ENCODE peak calls at places on chromosomes 3 and 15, in nine cellular contexts. A is A549, W is HCT116, M is SK-N-SH, Q is GM12878, F is Panc1, U is HepG2, K is K562, B is GM23338. Z is an unnamed sample.

GRCh38 chr15:35141743-35142356 is 56.8 kb upstream of the NANOGP8 start:
- DNase-seq in W (no peak), B (no peak), F (no peak), Q (no peak), M (no peak), K (no peak), U (peak; percentile 0), A (peak; percentile 55), Z (no peak)

GRCh38 chr3:111769110-111769509 is 90.0 kb upstream of the PHLDB2 start:
- DNase-seq in Q (no peak), F (no peak), B (no peak), U (peak; percentile 67), K (no peak), A (no peak), M (no peak), W (no peak), Z (no peak)

GRCh38 chr3:187281191-187281714 is 10.3 kb downstream of the MASP1 start:
- DNase-seq in W (no peak), K (no peak), B (peak; percentile 50), Q (no peak), M (no peak), A (no peak), F (no peak), U (no peak), Z (no peak)

GRCh38 chr3:42507751-42508335 is 5.4 kb downstream of the VIPR1 start:
- DNase-seq in W (no peak), A (no peak), M (no peak), F (no peak), U (no peak), B (no peak), K (no peak), Q (no peak), Z (no peak)

GRCh38 chr3:41681479-41681878 is 280.4 kb downstream of the ULK4 start:
- DNase-seq in W (no peak), U (peak; percentile 79), F (no peak), B (peak; percentile 79), M (no peak), A (peak; percentile 64), K (no peak), Q (no peak), Z (peak; percentile 32)

GRCh38 chr3:197224034-197224444 is 74.4 kb downstream of the DLG1 start:
- DNase-seq in A (peak; percentile 50), U (peak; percentile 56), K (peak; percentile 49), B (peak; percentile 70), M (peak; percentile 68), Q (peak; percentile 19), W (peak; percentile 32), F (peak; percentile 18), Z (peak; percentile 28)

GRCh38 chr3:182910939-182911781 is 69.2 kb downstream of the DCUN1D1 start:
- DNase-seq in B (no peak), A (no peak), K (no peak), W (no peak), F (no peak), Q (no peak), M (no peak), U (no peak), Z (no peak)

GRCh38 chr3:101829066-101829830 is 20.1 kb upstream of the NFKBIZ start:
- DNase-seq in F (no peak), Q (no peak), W (no peak), K (no peak), B (no peak), A (no peak), M (no peak), U (no peak), Z (no peak)

GRCh38 chr3:98754483-98754882 is 8.7 kb upstream of the ST3GAL6 start:
- DNase-seq in Q (no peak), U (no peak), M (no peak), B (no peak), A (no peak), W (no peak), F (no peak), K (no peak), Z (no peak)

GRCh38 chr3:13187593-13187992 is 114.4 kb upstream of the IQSEC1 start:
- DNase-seq in F (no peak), U (no peak), Q (no peak), M (no peak), A (no peak), W (no peak), K (no peak), B (no peak), Z (no peak)

GRCh38 chr3:33977227-33977626 is 178.8 kb downstream of the PDCD6IP start:
- DNase-seq in Q (no peak), K (no peak), A (no peak), F (no peak), W (no peak), B (no peak), M (no peak), U (no peak), Z (no peak)

DNA sequence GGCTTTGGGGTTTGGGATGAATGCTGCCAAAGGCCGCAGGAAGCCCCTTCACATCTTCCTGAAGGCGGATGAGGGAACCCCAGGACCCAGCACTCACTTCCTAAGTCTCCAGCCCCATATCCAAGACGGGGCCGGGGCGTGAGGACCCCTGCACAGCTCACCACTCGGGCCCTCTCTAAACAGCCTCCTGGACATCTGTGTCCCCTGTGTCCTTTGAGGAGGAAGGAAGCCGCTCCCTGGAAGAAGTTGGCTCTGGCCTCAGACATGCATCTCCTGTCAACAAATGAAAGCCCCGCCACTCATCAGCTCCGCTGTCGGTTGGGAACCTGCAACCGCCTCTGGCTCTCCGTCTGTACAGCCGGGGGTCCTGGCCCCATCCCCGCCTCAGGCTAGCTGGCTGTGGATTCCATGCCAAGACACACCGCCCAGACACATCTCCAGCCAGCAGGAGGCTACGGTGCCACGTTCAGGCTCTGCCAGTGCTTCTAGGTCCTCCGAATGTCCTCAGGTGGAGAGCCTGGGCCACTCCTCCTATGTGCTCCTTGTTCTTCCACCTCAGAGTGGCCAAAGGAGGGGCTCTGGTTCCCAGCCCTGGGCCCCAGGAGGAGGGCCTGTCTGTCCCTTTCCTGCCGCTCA is 140.0 kb upstream of the MEF2A start:
- DNase-seq in W (no peak), Q (no peak), K (no peak), F (no peak), A (peak; percentile 24), M (no peak), B (no peak), U (no peak), Z (no peak)
- TF ChIP-seq CTCF in W (peak; percentile 12), Q (no peak), K (no peak), F (no peak), A (no peak), M (peak; percentile 37), B (no peak), U (peak; percentile 42), Z (no peak)

DNA sequence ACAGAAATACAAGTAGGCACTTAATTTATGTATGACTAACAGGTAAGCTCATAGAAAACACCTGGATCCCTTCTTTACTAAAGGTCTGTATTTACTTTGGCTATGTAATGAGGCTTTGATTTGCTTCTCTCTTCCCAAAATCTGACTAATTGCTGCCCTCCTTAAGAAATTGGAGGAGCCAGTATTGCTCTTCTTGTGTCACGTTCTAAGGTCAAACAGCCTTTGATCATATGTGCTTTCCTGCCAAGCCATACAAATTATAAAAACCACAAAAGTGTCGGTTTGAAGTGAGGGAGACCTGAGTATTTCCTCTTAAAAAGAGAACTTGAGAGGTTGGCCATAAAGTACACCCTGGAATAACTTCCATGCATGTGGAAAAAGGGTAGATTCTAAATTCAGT is 112.1 kb upstream of the MB21D2 start:
- DNase-seq in B (no peak), K (no peak), U (no peak), W (no peak), F (no peak), Q (no peak), A (no peak), M (no peak), Z (no peak)
- TF ChIP-seq REST in B (no peak), K (no peak), U (no peak), W (no peak), F (no peak), Q (no peak), A (no peak), M (no peak), Z (no peak)

DNA sequence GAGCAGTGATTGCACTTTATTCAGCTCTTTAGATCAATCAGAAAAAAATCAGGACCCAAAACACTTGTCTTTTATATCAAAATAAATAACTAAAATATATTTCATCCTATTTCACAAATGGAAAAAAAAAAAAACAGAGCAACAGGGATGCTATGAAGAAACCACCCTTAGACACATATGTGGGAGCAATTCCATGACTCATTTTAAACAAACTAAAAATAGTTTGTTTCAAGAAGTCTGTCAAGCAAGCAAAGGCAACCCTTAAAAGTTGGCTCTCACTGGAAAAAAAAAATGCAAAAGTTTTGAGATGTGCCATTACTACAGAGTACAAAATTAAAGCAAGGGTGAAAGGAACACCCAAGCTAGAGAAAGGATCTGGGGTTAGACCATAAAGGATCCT is 5.7 kb downstream of the ATP13A3 start:
- DNase-seq in B (no peak), F (no peak), A (no peak), W (no peak), Q (no peak), M (no peak), K (no peak), U (no peak), Z (no peak)
- H3K4me3 ChIP-seq in B (no peak overlapping the region), F (no peak overlapping the region), A (peak overlapping the region; percentile 24), W (no peak overlapping the region), Q (peak overlapping the region; percentile 17), M (peak overlapping the region; percentile 8), K (no peak overlapping the region), U (no peak overlapping the region), Z (no peak overlapping the region)

GRCh38 chr3:139327231-139327630 is 16.6 kb upstream of the MRPS22 start:
- DNase-seq in A (no peak), F (no peak), M (no peak), U (no peak), Q (no peak), B (no peak), W (no peak), K (no peak), Z (no peak)

GRCh38 chr3:139327861-139328260 is 16.0 kb upstream of the MRPS22 start:
- DNase-seq in U (no peak), A (no peak), W (no peak), F (no peak), M (no peak), Q (no peak), K (no peak), B (no peak), Z (no peak)

GRCh38 chr3:139328356-139328755 is 15.5 kb upstream of the MRPS22 start:
- DNase-seq in M (no peak), Q (no peak), F (no peak), U (no peak), A (no peak), K (no peak), W (no peak), B (no peak), Z (no peak)

GRCh38 chr3:139332092-139332491 is 11.7 kb upstream of the MRPS22 start:
- DNase-seq in A (no peak), K (no peak), M (no peak), Q (no peak), W (no peak), F (no peak), B (no peak), U (no peak), Z (no peak)

GRCh38 chr3:139329364-139329850 is 14.4 kb upstream of the MRPS22 start:
- DNase-seq in W (peak; percentile 74), B (peak; percentile 94), U (peak; percentile 76), M (peak; percentile 87), Q (no peak), F (peak; percentile 45), K (peak; percentile 94), A (peak; percentile 82), Z (peak; percentile 68)
- TF ChIP-seq CTCF in W (peak; percentile 99), B (peak; percentile 90), U (peak; percentile 100), M (peak; percentile 99), Q (peak; percentile 97), F (peak; percentile 100), K (peak; percentile 99), A (peak; percentile 98), Z (peak; percentile 86)

Z was measured in HL-60.